ENCODE peak calls at places on chromosomes 3 and 15, in five cellular contexts. One of them, this sample, is unnamed.
A peak's percentile ranks its signal among the peaks of the same experiment; 100 is the strongest.

GRCh38 chr3:165983284-165983683 is 146.1 kb upstream of the BCHE start:
- DNase-seq in body of pancreas: no peak
- DNase-seq in upper lobe of left lung: no peak
- DNase-seq in IMR-90: no peak
- DNase-seq in HepG2: no peak
- DNase-seq in this sample: no peak

GRCh38 chr3:145673790-145674189 is 487.2 kb downstream of the PLOD2 start:
- DNase-seq in body of pancreas: no peak
- DNase-seq in upper lobe of left lung: no peak
- DNase-seq in IMR-90: no peak
- DNase-seq in HepG2: no peak
- DNase-seq in this sample: no peak

GRCh38 chr3:72821170-72821781 is 27.0 kb downstream of the SHQ1 start:
- DNase-seq in body of pancreas: no peak
- DNase-seq in upper lobe of left lung: no peak
- DNase-seq in IMR-90: peak; percentile 53
- DNase-seq in HepG2: no peak
- DNase-seq in this sample: peak; percentile 20

GRCh38 chr15:68843425-68844311 is 23.0 kb upstream of the ANP32A start:
- DNase-seq in body of pancreas: peak; percentile 39
- DNase-seq in upper lobe of left lung: no peak
- DNase-seq in IMR-90: no peak
- DNase-seq in HepG2: no peak
- DNase-seq in this sample: no peak

GRCh38 chr3:23668430-23668904 is 137.3 kb upstream of the UBE2E1 start:
- DNase-seq in body of pancreas: no peak
- DNase-seq in upper lobe of left lung: no peak
- DNase-seq in IMR-90: peak; percentile 94
- DNase-seq in HepG2: no peak
- DNase-seq in this sample: no peak

GRCh38 chr15:58380280-58380945 is 51.4 kb upstream of the LIPC start:
- DNase-seq in body of pancreas: no peak
- DNase-seq in upper lobe of left lung: no peak
- DNase-seq in IMR-90: no peak
- DNase-seq in HepG2: no peak
- DNase-seq in this sample: no peak

GRCh38 chr3:38147434-38147833 is 9.0 kb downstream of the MYD88 start:
- DNase-seq in body of pancreas: no peak
- DNase-seq in upper lobe of left lung: no peak
- DNase-seq in IMR-90: no peak
- DNase-seq in HepG2: no peak
- DNase-seq in this sample: no peak

GRCh38 chr15:75718326-75718725 is 5.7 kb upstream of the CSPG4 start:
- DNase-seq in body of pancreas: no peak
- DNase-seq in upper lobe of left lung: no peak
- DNase-seq in IMR-90: peak; percentile 76
- DNase-seq in HepG2: no peak
- DNase-seq in this sample: peak; percentile 67

GRCh38 chr3:71859128-71859519 is 74.2 kb upstream of the PROK2 start:
- DNase-seq in body of pancreas: peak; percentile 25
- DNase-seq in upper lobe of left lung: peak; percentile 41
- DNase-seq in IMR-90: no peak
- DNase-seq in HepG2: peak; percentile 16
- DNase-seq in this sample: no peak

GRCh38 chr3:54215521-54215920 is 93.2 kb downstream of the CACNA2D3 start:
- DNase-seq in body of pancreas: no peak
- DNase-seq in upper lobe of left lung: no peak
- DNase-seq in IMR-90: no peak
- DNase-seq in HepG2: no peak
- DNase-seq in this sample: no peak

GRCh38 chr3:45908761-45909160 is 22.4 kb downstream of the CCR9 start:
- DNase-seq in body of pancreas: no peak
- DNase-seq in upper lobe of left lung: no peak
- DNase-seq in IMR-90: no peak
- DNase-seq in HepG2: no peak
- DNase-seq in this sample: peak; percentile 63

GRCh38 chr3:37962906-37963486 is 27.6 kb upstream of the VILL start:
- DNase-seq in body of pancreas: no peak
- DNase-seq in upper lobe of left lung: no peak
- DNase-seq in IMR-90: no peak
- DNase-seq in HepG2: no peak
- DNase-seq in this sample: no peak

GRCh38 chr3:119084371-119085069 is 49.9 kb upstream of the IGSF11 start:
- DNase-seq in body of pancreas: no peak
- DNase-seq in upper lobe of left lung: peak; percentile 62
- DNase-seq in IMR-90: no peak
- DNase-seq in HepG2: no peak
- DNase-seq in this sample: no peak

GRCh38 chr3:190697901-190698300 is 164.6 kb downstream of the GMNC start:
- DNase-seq in body of pancreas: no peak
- DNase-seq in upper lobe of left lung: no peak
- DNase-seq in IMR-90: peak; percentile 59
- DNase-seq in HepG2: no peak
- DNase-seq in this sample: no peak

GRCh38 chr15:44713006-44713966 is 2.0 kb downstream of the B2M start:
- DNase-seq in body of pancreas: no peak
- DNase-seq in upper lobe of left lung: no peak
- DNase-seq in IMR-90: peak; percentile 43
- DNase-seq in HepG2: peak; percentile 27
- DNase-seq in this sample: no peak

GRCh38 chr3:33186524-33187367 is 31.9 kb downstream of the SUSD5 start:
- DNase-seq in body of pancreas: no peak
- DNase-seq in upper lobe of left lung: no peak
- DNase-seq in IMR-90: peak; percentile 15
- DNase-seq in HepG2: peak; percentile 86
- DNase-seq in this sample: no peak

GRCh38 chr3:127785711-127786265 is 36.5 kb downstream of the MGLL start:
- DNase-seq in body of pancreas: no peak
- DNase-seq in upper lobe of left lung: no peak
- DNase-seq in IMR-90: no peak
- DNase-seq in HepG2: no peak
- DNase-seq in this sample: no peak

GRCh38 chr15:93007994-93008393 is 81.0 kb downstream of the RGMA start:
- DNase-seq in body of pancreas: no peak
- DNase-seq in upper lobe of left lung: no peak
- DNase-seq in IMR-90: no peak
- DNase-seq in HepG2: no peak
- DNase-seq in this sample: no peak

GRCh38 chr3:1774597-1774996 is 324.1 kb upstream of the CNTN4 start:
- DNase-seq in body of pancreas: no peak
- DNase-seq in upper lobe of left lung: no peak
- DNase-seq in IMR-90: no peak
- DNase-seq in HepG2: no peak
- DNase-seq in this sample: peak; percentile 18

GRCh38 chr3:13501056-13501455 is 20.9 kb downstream of the HDAC11 start:
- DNase-seq in body of pancreas: no peak
- DNase-seq in upper lobe of left lung: no peak
- DNase-seq in IMR-90: no peak
- DNase-seq in HepG2: no peak
- DNase-seq in this sample: no peak

GRCh38 chr15:36136054-36136453 is 443.4 kb upstream of the CDIN1 start:
- DNase-seq in body of pancreas: no peak
- DNase-seq in upper lobe of left lung: no peak
- DNase-seq in IMR-90: peak; percentile 35
- DNase-seq in HepG2: no peak
- DNase-seq in this sample: no peak

GRCh38 chr3:30256474-30256873 is 349.9 kb upstream of the TGFBR2 start:
- DNase-seq in body of pancreas: no peak
- DNase-seq in upper lobe of left lung: no peak
- DNase-seq in IMR-90: peak; percentile 44
- DNase-seq in HepG2: peak; percentile 43
- DNase-seq in this sample: no peak

GRCh38 chr3:78634316-78634715 is 1133.5 kb downstream of the ROBO1 start:
- DNase-seq in body of pancreas: no peak
- DNase-seq in upper lobe of left lung: no peak
- DNase-seq in IMR-90: peak; percentile 14
- DNase-seq in HepG2: no peak
- DNase-seq in this sample: no peak

GRCh38 chr3:119604878-119605277 is 7.2 kb downstream of the PLA1A start:
- DNase-seq in body of pancreas: no peak
- DNase-seq in upper lobe of left lung: no peak
- DNase-seq in IMR-90: peak; percentile 52
- DNase-seq in HepG2: no peak
- DNase-seq in this sample: no peak

GRCh38 chr3:179933079-179933478 is 103.7 kb downstream of the PEX5L start:
- DNase-seq in body of pancreas: no peak
- DNase-seq in upper lobe of left lung: no peak
- DNase-seq in IMR-90: no peak
- DNase-seq in HepG2: no peak
- DNase-seq in this sample: no peak

GRCh38 chr15:99589801-99590200 is 24.0 kb downstream of the MEF2A start:
- DNase-seq in body of pancreas: no peak
- DNase-seq in upper lobe of left lung: no peak
- DNase-seq in IMR-90: no peak
- DNase-seq in HepG2: no peak
- DNase-seq in this sample: no peak

DNA sequence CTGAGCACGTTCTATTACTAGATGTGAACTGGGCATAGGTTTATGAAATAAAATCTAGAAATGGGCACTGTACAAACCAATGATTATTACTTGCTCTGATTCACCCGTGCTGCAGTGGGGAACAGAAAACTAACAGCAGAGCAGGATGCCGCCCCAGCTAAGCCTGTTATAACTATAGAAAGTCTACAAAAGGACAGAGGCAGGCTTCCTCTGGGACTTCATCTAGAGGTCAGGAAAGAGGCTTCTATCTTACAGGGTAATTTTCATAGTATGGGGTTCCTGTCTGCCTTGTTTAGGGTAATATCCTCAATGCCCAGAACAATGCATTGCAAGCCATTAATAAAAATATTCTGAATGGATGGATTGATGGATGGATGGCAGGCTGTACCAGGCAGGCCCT is 177.0 kb upstream of the TBL1XR1 start:
- DNase-seq in body of pancreas: no peak
- DNase-seq in upper lobe of left lung: no peak
- DNase-seq in IMR-90: no peak
- DNase-seq in HepG2: no peak
- DNase-seq in this sample: no peak
- TF ChIP-seq POLR2A in body of pancreas: no peak
- TF ChIP-seq POLR2A in upper lobe of left lung: no peak
- TF ChIP-seq POLR2A in IMR-90: no peak
- TF ChIP-seq POLR2A in HepG2: no peak
- TF ChIP-seq POLR2A in this sample: no peak

GRCh38 chr15:23647001-23647295 is 719 bp downstream of the MAGEL2 start:
- DNase-seq in body of pancreas: no peak
- DNase-seq in upper lobe of left lung: no peak
- DNase-seq in IMR-90: no peak
- DNase-seq in HepG2: no peak
- DNase-seq in this sample: no peak
- H3K4me3 ChIP-seq in body of pancreas: no peak overlapping the region
- H3K4me3 ChIP-seq in upper lobe of left lung: no peak overlapping the region
- H3K4me3 ChIP-seq in IMR-90: peak overlapping the region; percentile 53
- H3K4me3 ChIP-seq in HepG2: no peak overlapping the region
- H3K4me3 ChIP-seq in this sample: no peak overlapping the region

GRCh38 chr15:87755226-87755625 is 501.3 kb downstream of the NTRK3 start:
- DNase-seq in body of pancreas: no peak
- DNase-seq in upper lobe of left lung: no peak
- DNase-seq in IMR-90: no peak
- DNase-seq in HepG2: no peak
- DNase-seq in this sample: no peak

GRCh38 chr15:87758739-87759457 is 497.6 kb downstream of the NTRK3 start:
- DNase-seq in body of pancreas: no peak
- DNase-seq in upper lobe of left lung: no peak
- DNase-seq in IMR-90: no peak
- DNase-seq in HepG2: no peak
- DNase-seq in this sample: no peak

GRCh38 chr15:87753539-87753938 is 503.0 kb downstream of the NTRK3 start:
- DNase-seq in body of pancreas: no peak
- DNase-seq in upper lobe of left lung: no peak
- DNase-seq in IMR-90: no peak
- DNase-seq in HepG2: no peak
- DNase-seq in this sample: no peak

GRCh38 chr15:87757084-87757483 is 499.5 kb downstream of the NTRK3 start:
- DNase-seq in body of pancreas: no peak
- DNase-seq in upper lobe of left lung: no peak
- DNase-seq in IMR-90: no peak
- DNase-seq in HepG2: no peak
- DNase-seq in this sample: no peak

DNA sequence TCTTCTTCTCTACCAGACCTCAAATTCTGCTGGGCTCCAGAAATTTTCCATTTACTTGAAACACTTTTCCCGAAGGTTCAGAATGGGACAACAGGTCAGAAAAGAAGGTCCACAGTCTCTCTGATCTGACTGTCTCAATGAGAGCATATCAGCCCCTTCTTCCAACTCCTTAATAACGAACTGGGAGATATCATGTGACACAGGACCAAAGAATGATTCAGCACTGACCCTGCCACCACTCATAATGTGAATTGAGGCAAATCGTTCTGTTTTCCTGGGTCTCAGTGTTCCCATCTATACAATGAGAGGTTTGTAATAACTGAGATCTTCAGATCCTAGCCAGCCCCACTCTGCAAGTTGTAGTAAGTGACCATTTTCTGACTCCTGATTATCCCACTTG is 500.5 kb downstream of the NTRK3 start:
- DNase-seq in body of pancreas: no peak
- DNase-seq in upper lobe of left lung: no peak
- DNase-seq in IMR-90: no peak
- DNase-seq in HepG2: no peak
- DNase-seq in this sample: no peak
- TF ChIP-seq CTCF in body of pancreas: no peak
- TF ChIP-seq CTCF in upper lobe of left lung: no peak
- TF ChIP-seq CTCF in IMR-90: no peak
- TF ChIP-seq CTCF in HepG2: no peak
- TF ChIP-seq CTCF in this sample: no peak

GRCh38 chr15:70584838-70585706 is 178.3 kb downstream of the UACA start:
- DNase-seq in body of pancreas: peak; percentile 21
- DNase-seq in upper lobe of left lung: no peak
- DNase-seq in IMR-90: peak; percentile 24
- DNase-seq in HepG2: peak; percentile 84
- DNase-seq in this sample: peak; percentile 74

GRCh38 chr15:70585707-70586034 is 177.7 kb downstream of the UACA start:
- DNase-seq in body of pancreas: no peak
- DNase-seq in upper lobe of left lung: no peak
- DNase-seq in IMR-90: no peak
- DNase-seq in HepG2: peak; percentile 16
- DNase-seq in this sample: no peak

GRCh38 chr15:70584441-70584837 is 178.9 kb downstream of the UACA start:
- DNase-seq in body of pancreas: no peak
- DNase-seq in upper lobe of left lung: no peak
- DNase-seq in IMR-90: no peak
- DNase-seq in HepG2: no peak
- DNase-seq in this sample: no peak

GRCh38 chr15:70587896-70588567 is 175.3 kb downstream of the UACA start:
- DNase-seq in body of pancreas: no peak
- DNase-seq in upper lobe of left lung: no peak
- DNase-seq in IMR-90: no peak
- DNase-seq in HepG2: no peak
- DNase-seq in this sample: no peak

DNA sequence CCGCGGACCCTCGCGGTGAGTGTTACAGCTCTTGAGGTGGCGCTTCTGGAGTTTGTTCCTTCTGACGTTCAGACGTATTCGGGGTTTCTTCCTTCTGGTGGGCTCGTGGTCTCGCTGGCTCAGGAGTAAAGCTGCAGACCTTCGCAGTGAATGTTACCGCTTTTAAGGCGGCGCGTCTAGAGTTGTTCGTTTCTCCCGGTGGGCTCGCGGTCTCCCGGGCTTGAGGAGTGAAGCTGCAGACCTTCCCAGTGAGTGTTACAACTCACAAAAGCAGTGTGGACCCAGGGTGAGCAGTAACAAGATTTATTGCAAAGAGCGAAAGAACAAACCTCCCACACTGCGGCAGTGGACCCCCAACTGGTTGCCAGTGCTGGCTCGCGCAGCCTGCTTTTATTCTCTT is 177.1 kb downstream of the UACA start:
- DNase-seq in body of pancreas: no peak
- DNase-seq in upper lobe of left lung: no peak
- DNase-seq in IMR-90: no peak
- DNase-seq in HepG2: no peak
- DNase-seq in this sample: peak; percentile 74
- TF ChIP-seq POLR2A in body of pancreas: no peak
- TF ChIP-seq POLR2A in upper lobe of left lung: no peak
- TF ChIP-seq POLR2A in IMR-90: no peak
- TF ChIP-seq POLR2A in HepG2: no peak
- TF ChIP-seq POLR2A in this sample: no peak